ENCODE peak calls at places on chromosomes 1 and 21, in four cellular contexts. V is K562, O is HepG2, D is GM12878. M is an unnamed sample.

GRCh38 chr1:29921741-29922140 is 685.4 kb downstream of the PTPRU start:
- DNase-seq in V (no peak), O (no peak), D (no peak), M (no peak)

GRCh38 chr1:21931171-21932093 is 5.7 kb downstream of the HSPG2 start:
- DNase-seq in V (no peak), O (peak; percentile 91), D (no peak), M (no peak)

GRCh38 chr21:44084496-44085241 is 22.5 kb upstream of the PWP2 start:
- DNase-seq in V (no peak), O (no peak), D (no peak), M (no peak)

GRCh38 chr1:96060621-96061020 is 661.0 kb upstream of the PTBP2 start:
- DNase-seq in V (no peak), O (no peak), D (no peak), M (no peak)

GRCh38 chr1:112988367-112988766 is 32.4 kb upstream of the SLC16A1 start:
- DNase-seq in V (no peak), O (no peak), D (no peak), M (no peak)

GRCh38 chr1:226737819-226738420 is 1.2 kb downstream of the ITPKB start:
- DNase-seq in V (no peak), O (no peak), D (no peak), M (no peak)

GRCh38 chr1:156465747-156466365 is 34.7 kb downstream of the MEF2D start:
- DNase-seq in V (peak; percentile 61), O (peak; percentile 17), D (no peak), M (no peak)

GRCh38 chr1:85375422-85375934 is 89.5 kb downstream of the DDAH1 start:
- DNase-seq in V (no peak), O (no peak), D (no peak), M (no peak)

GRCh38 chr1:114505148-114505561 is 5.8 kb downstream of the TRIM33 start:
- DNase-seq in V (peak; percentile 57), O (no peak), D (no peak), M (no peak)

GRCh38 chr21:34337741-34338140 is 26.1 kb upstream of the KCNE2 start:
- DNase-seq in V (no peak), O (no peak), D (no peak), M (no peak)

GRCh38 chr1:234361102-234361603 is 12.1 kb upstream of the COA6 start:
- DNase-seq in V (peak; percentile 76), O (no peak), D (no peak), M (no peak)

GRCh38 chr1:22373252-22373651 is 78.4 kb upstream of the ZBTB40 start:
- DNase-seq in V (no peak), O (no peak), D (no peak), M (no peak)

GRCh38 chr1:46603481-46603857 is 599 bp downstream of the MKNK1 start:
- DNase-seq in V (no peak), O (no peak), D (no peak), M (no peak)

GRCh38 chr1:208170252-208170651 is 73.9 kb downstream of the PLXNA2 start:
- DNase-seq in V (no peak), O (no peak), D (no peak), M (no peak)

GRCh38 chr1:171754971-171755370 is 13.1 kb upstream of the VAMP4 start:
- DNase-seq in V (peak; percentile 75), O (no peak), D (no peak), M (no peak)

GRCh38 chr21:28761709-28762356 is 230.8 kb downstream of the LTN1 start:
- DNase-seq in V (no peak), O (no peak), D (no peak), M (no peak)
- TF ChIP-seq BHLHE40 in V (no peak), O (no peak), D (no peak), M (no peak)

DNA sequence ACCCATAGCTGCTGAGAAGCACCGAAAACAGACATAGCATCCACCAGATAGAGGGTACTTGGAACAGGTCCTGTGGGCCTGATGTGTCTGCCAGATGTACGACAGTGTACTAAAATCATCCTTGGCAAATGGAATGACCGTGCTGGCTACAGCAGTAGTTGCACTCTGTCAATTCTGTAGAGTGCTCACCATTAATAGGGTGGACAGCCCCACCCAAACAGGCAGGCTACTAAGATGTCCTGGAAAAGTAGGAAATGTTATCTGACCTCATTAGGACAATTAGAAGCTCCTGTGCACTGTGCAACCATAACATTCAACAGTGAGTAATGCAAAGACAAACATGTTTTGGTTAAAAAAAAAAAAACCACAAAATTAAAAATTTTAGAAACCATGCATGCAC is 106.2 kb downstream of the PTPN14 start:
- DNase-seq in V (no peak), O (no peak), D (no peak), M (no peak)
- TF ChIP-seq SP1 in V (no peak), O (no peak), D (no peak), M (no peak)

DNA sequence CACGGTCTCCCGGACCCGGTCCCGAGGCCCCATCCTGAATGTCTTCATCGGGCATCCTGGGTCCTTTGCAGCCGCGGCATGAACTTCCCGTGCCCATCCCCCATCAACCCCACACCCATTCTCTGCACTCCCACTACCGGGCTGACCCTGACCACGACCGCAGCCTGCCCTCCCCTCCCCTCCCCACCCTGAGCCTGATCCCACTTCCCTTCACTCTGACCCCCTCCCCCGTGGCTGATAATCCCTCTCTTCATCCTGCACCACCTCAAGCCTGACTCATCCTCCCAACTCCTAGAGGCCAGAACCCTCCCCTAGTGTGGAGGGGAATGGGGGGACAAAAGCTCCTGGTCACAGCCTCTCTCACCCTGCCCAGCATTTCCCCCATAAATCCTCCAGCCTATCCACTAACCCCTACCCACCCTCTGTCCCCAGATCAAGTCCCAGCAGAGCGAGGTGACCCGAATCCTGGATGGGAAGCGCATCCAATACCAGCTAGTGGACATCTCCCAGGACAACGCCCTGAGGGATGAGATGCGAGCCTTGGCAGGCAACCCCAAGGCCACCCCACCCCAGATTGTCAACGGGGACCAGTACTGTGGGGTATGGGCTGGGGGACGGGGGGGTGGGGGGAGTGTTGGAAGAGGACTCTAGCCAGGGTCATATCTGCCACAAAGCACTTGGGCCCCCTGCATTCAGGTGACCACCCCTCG is 602 bp downstream of the SH3BGRL3 start:
- DNase-seq in V (peak; percentile 87), O (no peak), D (no peak), M (no peak)
- TF ChIP-seq BHLHE40 in V (no peak), O (no peak), D (no peak), M (no peak)

GRCh38 chr1:89451011-89451410 is 73.6 kb upstream of the LRRC8B start:
- DNase-seq in V (no peak), O (no peak), D (no peak), M (no peak)
- TF ChIP-seq SP1 in V (no peak), O (no peak), D (no peak), M (no peak)

GRCh38 chr1:32351859-32352745 is 10.2 kb downstream of the FAM229A start:
- DNase-seq in V (peak; percentile 73), O (peak; percentile 40), D (no peak), M (peak; percentile 64)
- TF ChIP-seq BHLHE40 in V (no peak), O (no peak), D (no peak), M (no peak)

GRCh38 chr1:109901106-109901505 is 9.5 kb upstream of the CSF1 start:
- DNase-seq in V (no peak), O (no peak), D (no peak), M (no peak)
- TF ChIP-seq SP1 in V (no peak), O (no peak), D (no peak), M (no peak)

GRCh38 chr21:36553406-36553805 is 73.5 kb upstream of the CLDN14 start:
- DNase-seq in V (no peak), O (no peak), D (no peak), M (no peak)
- TF ChIP-seq BHLHE40 in V (no peak), O (no peak), D (no peak), M (no peak)

DNA sequence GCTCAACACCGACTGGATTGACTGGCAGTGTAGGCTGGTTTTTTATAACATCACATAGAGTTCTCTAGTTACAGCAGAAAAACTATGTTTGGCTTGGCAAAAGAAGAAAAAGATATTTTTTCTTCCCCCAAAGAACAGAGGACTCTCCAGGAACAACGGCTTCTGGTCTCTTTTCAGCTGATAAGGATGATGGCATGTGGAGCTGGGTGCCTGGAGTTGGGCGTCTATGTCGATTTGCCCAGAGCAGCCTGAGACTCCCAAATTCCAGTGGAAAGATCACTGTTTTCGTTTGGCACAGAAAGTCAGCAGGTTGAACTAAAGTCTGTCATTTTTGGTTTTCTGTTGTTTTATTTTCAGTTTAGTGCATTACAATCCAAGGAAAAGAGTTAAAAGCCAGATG is 91.1 kb downstream of the SMYD2 start:
- DNase-seq in V (no peak), O (no peak), D (no peak), M (no peak)
- TF ChIP-seq SP1 in V (no peak), O (no peak), D (no peak), M (no peak)

DNA sequence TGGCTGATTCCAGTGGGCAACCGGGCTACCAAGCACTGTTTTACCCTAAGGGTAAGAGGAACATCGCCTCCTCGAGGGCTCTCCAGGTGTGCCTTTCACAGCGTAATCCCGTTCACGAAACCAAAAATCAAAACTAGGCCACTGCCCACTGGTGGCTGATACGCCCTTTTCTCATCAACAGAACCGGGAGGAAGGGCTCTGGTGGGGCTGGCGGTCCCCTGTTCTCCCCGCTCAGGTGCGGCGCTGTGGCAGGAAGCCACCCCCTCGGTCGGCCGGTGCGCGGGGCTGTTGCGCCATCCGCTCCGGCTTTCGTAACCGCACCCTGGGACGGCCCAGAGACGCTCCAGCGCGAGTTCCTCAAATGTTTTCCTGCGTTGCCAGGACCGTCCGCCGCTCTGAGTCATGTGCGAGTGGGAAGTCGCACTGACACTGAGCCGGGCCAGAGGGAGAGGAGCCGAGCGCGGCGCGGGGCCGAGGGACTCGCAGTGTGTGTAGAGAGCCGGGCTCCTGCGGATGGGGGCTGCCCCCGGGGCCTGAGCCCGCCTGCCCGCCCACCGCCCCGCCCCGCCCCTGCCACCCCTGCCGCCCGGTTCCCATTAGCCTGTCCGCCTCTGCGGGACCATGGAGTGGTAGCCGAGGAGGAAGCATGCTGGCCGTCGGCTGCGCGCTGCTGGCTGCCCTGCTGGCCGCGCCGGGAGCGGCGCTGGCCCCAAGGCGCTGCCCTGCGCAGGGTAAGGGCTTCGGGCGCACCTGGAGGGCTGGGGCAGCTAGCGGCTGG is at the start of gene IL6R:
- DNase-seq in V (peak; percentile 80), O (peak; percentile 83), D (no peak), M (peak; percentile 72)
- TF ChIP-seq BHLHE40 in V (peak; percentile 84), O (peak; percentile 41), D (peak; percentile 71), M (no peak)